ENCODE peak calls at places on chromosomes 13 and 19, in four cellular contexts. X, S, L and B are unnamed samples.

GRCh38 chr13:31639443-31640163 is 99.7 kb upstream of the RXFP2 start:
- DNase-seq in S (no peak), X (no peak), L (no peak), B (no peak)

GRCh38 chr13:72062566-72062965 is 195.6 kb upstream of the DACH1 start:
- DNase-seq in S (no peak), X (no peak), L (no peak), B (peak; percentile 83)

GRCh38 chr19:44753619-44753931 is 5.1 kb downstream of the BCL3 start:
- DNase-seq in L (no peak), X (no peak), S (no peak), B (no peak)

GRCh38 chr13:49517461-49517860 is 21.7 kb downstream of the PHF11 start:
- DNase-seq in L (no peak), S (no peak), X (no peak), B (peak; percentile 36)

GRCh38 chr19:5588441-5588840 is 20.7 kb upstream of the TINCR start:
- DNase-seq in S (no peak), L (no peak), X (no peak), B (no peak)

GRCh38 chr19:19053508-19054314 is 10.1 kb upstream of the SLC25A42 start:
- DNase-seq in S (peak; percentile 57), L (no peak), X (peak; percentile 72), B (peak; percentile 89)

GRCh38 chr13:40624338-40624737 is 42.1 kb downstream of the FOXO1 start:
- DNase-seq in S (no peak), X (no peak), L (peak; percentile 66), B (no peak)

GRCh38 chr13:64414381-64414780 is 2815.8 kb downstream of the PCDH9 start:
- DNase-seq in L (no peak), X (no peak), S (no peak), B (no peak)

GRCh38 chr13:68810660-68811059 is 1297.0 kb upstream of the ATXN8OS start:
- DNase-seq in S (no peak), X (no peak), L (no peak), B (peak; percentile 70)

GRCh38 chr19:32324631-32325215 is 20.7 kb upstream of the ZNF507 start:
- DNase-seq in L (peak; percentile 57), X (no peak), S (no peak), B (no peak)

GRCh38 chr19:11832253-11832912 is 16.1 kb upstream of the ZNF439 start:
- DNase-seq in X (no peak), S (no peak), L (no peak), B (no peak)

GRCh38 chr19:38850976-38851621 is 1.3 kb upstream of the HNRNPL start:
- DNase-seq in S (no peak), X (no peak), L (no peak), B (peak; percentile 65)

GRCh38 chr19:35347171-35347929 is at the start of gene FFAR1:
- DNase-seq in X (no peak), S (no peak), L (peak; percentile 89), B (no peak)

GRCh38 chr13:23928985-23929384 is 31.7 kb upstream of the C1QTNF9B start:
- DNase-seq in L (no peak), S (no peak), X (no peak), B (no peak)

GRCh38 chr13:65093352-65093751 is 2136.8 kb downstream of the PCDH9 start:
- DNase-seq in X (no peak), L (no peak), S (no peak), B (no peak)

GRCh38 chr13:37492741-37493514 is 105.6 kb downstream of the POSTN start:
- DNase-seq in L (no peak), X (no peak), S (no peak), B (no peak)

GRCh38 chr13:51243832-51244231 is 21.6 kb downstream of the FAM124A start:
- DNase-seq in L (no peak), S (no peak), X (no peak), B (peak; percentile 97)

GRCh38 chr19:34503546-34504272 is 22.2 kb downstream of the WTIP start:
- DNase-seq in L (no peak), X (no peak), S (no peak), B (no peak)

GRCh38 chr13:50608357-50608756 is 235.1 kb downstream of the DLEU7 start:
- DNase-seq in S (no peak), X (no peak), L (no peak), B (no peak)

GRCh38 chr19:46221981-46222610 is 7.4 kb upstream of the IGFL1 start:
- DNase-seq in X (no peak), L (no peak), S (no peak), B (peak; percentile 78)

GRCh38 chr13:77545626-77546412 is 10.3 kb downstream of the SCEL start:
- DNase-seq in L (peak; percentile 39), S (no peak), X (no peak), B (no peak)

GRCh38 chr19:8335343-8336071 is 7.6 kb downstream of the KANK3 start:
- DNase-seq in L (no peak), S (no peak), X (peak; percentile 52), B (peak; percentile 76)

GRCh38 chr19:50496189-50497029 is 14.6 kb downstream of the JOSD2 start:
- DNase-seq in L (no peak), X (no peak), S (no peak), B (peak; percentile 59)

GRCh38 chr13:19061278-19061677 is 120.3 kb downstream of the TUBA3C start:
- DNase-seq in L (no peak), X (no peak), S (no peak), B (no peak)

GRCh38 chr13:47337781-47338507 is 441.1 kb upstream of the HTR2A start:
- DNase-seq in S (no peak), X (no peak), L (no peak), B (peak; percentile 28)

GRCh38 chr13:51125495-51126226 is 14.6 kb upstream of the C13orf42 start:
- DNase-seq in L (peak; percentile 89), S (peak; percentile 60), X (peak; percentile 23), B (peak; percentile 91)

GRCh38 chr19:10431943-10432735 is 11.8 kb downstream of the PDE4A start:
- DNase-seq in X (peak; percentile 88), S (no peak), L (no peak), B (peak; percentile 60)

GRCh38 chr19:18846862-18847515 is 15.2 kb downstream of the UPF1 start:
- DNase-seq in S (no peak), X (no peak), L (no peak), B (peak; percentile 92)

GRCh38 chr13:105991622-105992254 is 543.7 kb downstream of the EFNB2 start:
- DNase-seq in S (no peak), L (peak; percentile 50), X (no peak), B (no peak)

GRCh38 chr19:14473915-14474578 is 1.1 kb downstream of the PTGER1 start:
- DNase-seq in S (no peak), X (no peak), L (no peak), B (peak; percentile 71)

GRCh38 chr19:11598746-11599145 is 1.5 kb downstream of the ZNF627 start:
- DNase-seq in L (no peak), X (no peak), S (no peak), B (no peak)

GRCh38 chr13:95447766-95448165 is 104.8 kb upstream of the CLDN10 start:
- DNase-seq in S (no peak), L (no peak), X (no peak), B (peak; percentile 22)

GRCh38 chr19:19061491-19061890 is 2.3 kb upstream of the SLC25A42 start:
- DNase-seq in X (no peak), S (no peak), L (no peak), B (no peak)

GRCh38 chr19:2426661-2427322 is 594 bp downstream of the TIMM13 start:
- DNase-seq in X (peak; percentile 88), L (no peak), S (peak; percentile 16), B (peak; percentile 58)

GRCh38 chr13:109622006-109622405 is 164.4 kb downstream of the IRS2 start:
- DNase-seq in L (no peak), S (no peak), X (no peak), B (no peak)

GRCh38 chr19:23002690-23003422 is at the start of gene ZNF728:
- DNase-seq in S (no peak), X (peak; percentile 19), L (peak; percentile 94), B (no peak)

GRCh38 chr13:50847501-50847900 is 4.0 kb upstream of the DLEU7 start:
- DNase-seq in L (no peak), X (no peak), S (no peak), B (no peak)

DNA sequence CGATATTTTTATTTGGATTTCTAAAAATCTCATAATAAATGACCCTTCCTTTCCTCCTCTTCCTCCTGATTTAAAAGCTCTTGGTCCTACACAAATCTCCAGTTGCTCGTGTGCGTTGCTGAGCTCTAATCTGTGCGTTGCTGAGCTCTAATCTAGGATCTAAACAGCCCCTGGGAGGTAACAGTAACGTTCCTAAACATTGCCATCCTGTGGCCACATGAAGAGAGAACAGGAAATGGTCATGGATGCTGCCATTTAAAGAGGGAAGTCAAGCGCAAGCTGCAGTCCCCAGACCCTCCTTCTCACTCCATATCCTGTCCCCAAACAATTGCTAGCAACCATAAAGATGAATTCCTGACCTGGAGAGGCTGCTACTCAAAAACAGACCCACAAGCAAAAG is 170.8 kb downstream of the NUFIP1 start:
- DNase-seq in X (no peak), L (no peak), S (peak; percentile 41), B (peak; percentile 79)
- TF ChIP-seq CTCF in X (no peak), L (no peak), S (peak; percentile 48), B (peak; percentile 62)

GRCh38 chr19:3966051-3967017 is 4.6 kb downstream of the DAPK3 start:
- DNase-seq in X (no peak), S (no peak), L (no peak), B (no peak)
- TF ChIP-seq POLR2AphosphoS5 in X (no peak), S (no peak), L (no peak), B (no peak)

GRCh38 chr13:29761815-29762214 is 88.6 kb downstream of the UBL3 start:
- DNase-seq in S (no peak), X (no peak), L (no peak), B (peak; percentile 59)
- TF ChIP-seq CTCF in S (no peak), X (no peak), L (no peak), B (peak; percentile 61)

GRCh38 chr13:114045113-114045735 is 71.3 kb upstream of the C13orf46 start:
- DNase-seq in X (no peak), S (no peak), L (no peak), B (no peak)

GRCh38 chr13:114041493-114041892 is 67.6 kb upstream of the C13orf46 start:
- DNase-seq in X (no peak), L (no peak), S (no peak), B (no peak)

GRCh38 chr13:114044486-114044885 is 70.6 kb upstream of the C13orf46 start:
- DNase-seq in S (no peak), L (no peak), X (no peak), B (no peak)

GRCh38 chr13:114042066-114042815 is 68.4 kb upstream of the C13orf46 start:
- DNase-seq in S (no peak), X (no peak), L (no peak), B (no peak)

DNA sequence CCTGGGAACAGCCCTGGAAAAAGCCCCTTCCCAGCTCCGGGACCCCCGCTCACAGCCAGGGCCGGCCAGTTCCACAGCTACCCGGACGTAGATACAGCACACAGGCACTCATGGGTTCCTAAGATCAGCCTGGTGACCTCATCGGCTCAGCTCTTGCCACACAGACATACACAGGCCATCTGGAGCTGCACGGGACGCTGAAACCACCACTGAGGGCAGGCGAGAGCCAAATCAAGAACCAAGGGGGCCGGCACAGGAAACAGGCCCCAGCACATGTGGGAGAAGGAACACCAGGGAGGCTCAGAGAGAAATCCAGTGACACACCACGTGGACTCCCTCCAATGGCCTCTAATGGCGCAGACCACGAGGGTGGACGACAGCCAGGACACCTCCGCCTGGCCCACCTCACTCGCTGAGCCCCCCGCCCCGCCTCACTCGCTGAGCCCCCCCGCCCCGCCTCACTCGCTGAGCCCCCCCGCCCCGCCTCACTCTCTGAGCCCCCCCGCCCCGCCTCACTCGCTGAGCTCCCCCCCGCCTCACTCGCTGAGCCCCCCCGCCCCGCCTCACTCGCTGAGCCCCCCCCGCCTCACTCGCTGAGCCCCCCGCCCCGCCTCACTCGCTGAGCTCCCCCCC is 69.7 kb upstream of the C13orf46 start:
- DNase-seq in L (no peak), X (no peak), S (no peak), B (peak; percentile 56)
- TF ChIP-seq POLR2AphosphoS5 in L (no peak), X (no peak), S (no peak), B (no peak)

GRCh38 chr19:1106841-1107654 is 3.3 kb downstream of the GPX4 start:
- DNase-seq in L (no peak), X (no peak), S (no peak), B (peak; percentile 62)
- TF ChIP-seq CTCF in L (no peak), X (peak; percentile 20), S (peak; percentile 13), B (no peak)